ENCODE peak calls at places on chromosomes 13 and 19, in four cellular contexts. E, A, B and X are unnamed samples. For H3K4me1, the result is how much of the 10 kb centered on the place peaks cover.

GRCh38 chr13:32537580-32538233 is 888 bp downstream of the N4BP2L2 start:
- DNase-seq in E (no peak), A (peak), B (peak), X (peak)

GRCh38 chr13:113636266-113636963 is 21.6 kb downstream of the ATP4B start:
- DNase-seq in E (no peak), A (no peak), B (no peak), X (no peak)

GRCh38 chr19:18422530-18423191 is 3.5 kb downstream of the SSBP4 start:
- DNase-seq in E (no peak), A (no peak), B (no peak), X (no peak)

GRCh38 chr19:54380897-54381296 is 16.2 kb upstream of the LAIR1 start:
- DNase-seq in E (no peak), A (no peak), B (no peak), X (no peak)

GRCh38 chr19:47429140-47429793 is 9.9 kb upstream of the MEIS3 start:
- DNase-seq in E (no peak), A (no peak), B (no peak), X (no peak)

GRCh38 chr19:30011051-30011578 is 69.1 kb downstream of the URI1 start:
- DNase-seq in E (peak), A (no peak), B (no peak), X (no peak)

GRCh38 chr13:73547239-73547638 is 488.4 kb downstream of the KLF5 start:
- DNase-seq in E (no peak), A (no peak), B (no peak), X (no peak)

GRCh38 chr19:5103061-5103701 is 134.3 kb downstream of the KDM4B start:
- DNase-seq in E (no peak), A (no peak), B (peak), X (peak)

GRCh38 chr19:15672580-15673175 is at the start of gene CYP4F12:
- DNase-seq in E (no peak), A (peak), B (peak), X (peak)

GRCh38 chr13:98548230-98548629 is 28.7 kb downstream of the STK24 start:
- DNase-seq in E (no peak), A (no peak), B (no peak), X (no peak)

GRCh38 chr13:99119686-99120085 is 81.0 kb upstream of the UBAC2 start:
- DNase-seq in E (no peak), A (no peak), B (no peak), X (no peak)

GRCh38 chr13:80830431-80830830 is 489.5 kb upstream of the SPRY2 start:
- DNase-seq in E (no peak), A (no peak), B (no peak), X (no peak)

GRCh38 chr13:109938255-109938936 is 152.0 kb upstream of the IRS2 start:
- DNase-seq in E (no peak), A (no peak), B (no peak), X (no peak)

GRCh38 chr13:65856464-65856863 is 1373.7 kb downstream of the PCDH9 start:
- DNase-seq in E (no peak), A (no peak), B (no peak), X (no peak)

GRCh38 chr13:100394005-100394695 is 194.4 kb downstream of the GGACT start:
- DNase-seq in E (no peak), A (no peak), B (no peak), X (peak)

GRCh38 chr13:76882431-76882830 is 3.8 kb downstream of the KCTD12 start:
- DNase-seq in E (no peak), A (no peak), B (no peak), X (no peak)

GRCh38 chr19:55698256-55698655 is 23.2 kb downstream of the EPN1 start:
- DNase-seq in E (no peak), A (no peak), B (no peak), X (no peak)

GRCh38 chr19:17680235-17680722 is 7.9 kb downstream of the UNC13A start:
- DNase-seq in E (peak), A (peak), B (peak), X (peak)

GRCh38 chr13:91313581-91313980 is 33.9 kb upstream of the MIR17HG start:
- DNase-seq in E (no peak), A (no peak), B (no peak), X (no peak)

GRCh38 chr19:18612772-18613588 is at the start of gene TMEM59L:
- DNase-seq in E (peak), A (no peak), B (no peak), X (no peak)

GRCh38 chr13:35703061-35703460 is 226.6 kb upstream of the MAB21L1 start:
- DNase-seq in E (no peak), A (no peak), B (no peak), X (no peak)

GRCh38 chr13:73171242-73171641 is 112.4 kb downstream of the KLF5 start:
- DNase-seq in E (no peak), A (no peak), B (no peak), X (no peak)

GRCh38 chr19:7870571-7871279 is 3.5 kb downstream of the PRR36 start:
- DNase-seq in E (peak), A (peak), B (no peak), X (no peak)

GRCh38 chr13:110525328-110526319 is 35.9 kb downstream of the RAB20 start:
- DNase-seq in E (no peak), A (peak), B (no peak), X (peak)

GRCh38 chr19:22052644-22053013 is 345 bp downstream of the ZNF257 start:
- DNase-seq in E (no peak), A (no peak), B (no peak), X (peak)

GRCh38 chr13:112875627-112876026 is 93.4 kb upstream of the MCF2L start:
- DNase-seq in E (no peak), A (no peak), B (no peak), X (no peak)

GRCh38 chr19:29837448-29837961 is 25.7 kb downstream of the CCNE1 start:
- DNase-seq in E (no peak), A (no peak), B (no peak), X (no peak)

GRCh38 chr19:14555918-14556661 is 15.8 kb downstream of the NDUFB7 start:
- DNase-seq in E (no peak), A (peak), B (no peak), X (no peak)

DNA sequence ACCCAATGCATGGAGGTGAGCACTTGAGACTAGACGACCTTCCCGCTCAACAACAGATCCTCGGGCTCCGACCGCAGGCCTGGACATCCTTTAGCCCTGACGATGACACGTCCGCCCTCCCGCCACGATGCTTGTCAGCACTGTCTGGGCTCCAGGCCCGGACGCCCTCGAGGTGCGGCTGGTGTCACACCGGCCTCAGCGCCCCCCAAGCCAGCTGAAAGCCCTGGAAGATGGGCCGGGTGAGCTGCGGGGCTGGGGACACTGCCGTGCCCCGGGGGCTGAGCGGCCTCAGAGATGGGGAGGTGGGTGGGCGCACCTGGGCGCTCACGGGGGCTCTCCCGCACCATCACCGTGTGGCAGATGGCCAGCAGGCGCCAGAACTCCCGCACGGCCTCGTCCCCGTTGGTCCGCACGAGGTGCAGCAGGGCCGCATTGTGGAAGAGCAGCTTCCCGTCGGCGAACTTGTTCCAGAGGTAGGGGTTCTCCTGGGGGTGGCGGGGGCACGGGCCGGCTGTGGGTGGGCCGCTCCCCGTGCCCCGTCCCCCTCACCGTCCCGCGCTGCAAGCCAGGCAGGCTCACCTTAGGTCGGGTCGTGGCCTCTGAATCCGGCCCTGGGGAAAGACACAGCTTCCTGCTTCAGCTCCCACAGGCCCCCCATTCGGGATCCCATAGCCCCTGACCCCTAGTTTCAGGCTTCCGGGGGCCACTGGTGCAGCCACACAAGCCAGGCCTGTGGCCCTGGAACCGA is 15.5 kb downstream of the ATP8B3 start:
- DNase-seq in E (no peak), A (no peak), B (no peak), X (no peak)
- H3K27ac ChIP-seq in E (no peak), A (no peak), B (no peak), X (no peak)

GRCh38 chr13:79483302-79483701 is 2.3 kb downstream of the NDFIP2 start:
- DNase-seq in E (no peak), A (no peak), B (no peak), X (no peak)

GRCh38 chr13:79482271-79482970 is 1.5 kb downstream of the NDFIP2 start:
- DNase-seq in E (no peak), A (no peak), B (no peak), X (no peak)

GRCh38 chr13:79486433-79487188 is 5.7 kb downstream of the NDFIP2 start:
- DNase-seq in E (no peak), A (no peak), B (no peak), X (no peak)

GRCh38 chr13:79485451-79485850 is 4.5 kb downstream of the NDFIP2 start:
- DNase-seq in E (no peak), A (no peak), B (no peak), X (no peak)

DNA sequence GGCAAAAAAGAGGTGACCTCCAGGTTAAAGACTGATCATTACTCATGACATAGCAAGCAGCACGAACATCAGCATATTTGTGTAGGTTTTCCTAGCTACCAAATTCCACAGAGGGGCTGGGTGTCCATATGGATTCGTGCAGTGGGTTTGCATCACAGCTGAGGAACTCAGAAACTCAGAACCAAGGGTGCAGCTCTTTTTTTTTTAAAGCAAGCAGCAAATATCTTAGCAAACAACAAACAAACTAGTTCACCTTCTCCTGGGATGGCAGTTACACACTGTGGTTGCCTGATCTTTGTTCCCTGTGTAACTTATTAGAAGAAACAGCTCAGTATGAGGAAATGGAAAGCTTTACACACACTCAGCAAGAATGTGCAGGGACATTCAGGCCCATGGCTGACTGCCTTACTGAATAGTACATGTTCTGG is 4.1 kb downstream of the NDFIP2 start:
- DNase-seq in E (no peak), A (peak), B (no peak), X (no peak)
- H3K4me3 ChIP-seq in E (no peak), A (peak), B (no peak), X (no peak)

GRCh38 chr13:34338102-34338501 is 520.2 kb downstream of the RFC3 start:
- DNase-seq in E (no peak), A (no peak), B (no peak), X (no peak)
- H3K4me1 ChIP-seq in E (under half), A (under half), B (under half), X (under half)

GRCh38 chr13:30607908-30608307 is 9.8 kb upstream of the USPL1 start:
- DNase-seq in E (no peak), A (no peak), B (no peak), X (no peak)

GRCh38 chr13:30605052-30605451 is 12.7 kb upstream of the USPL1 start:
- DNase-seq in E (no peak), A (no peak), B (no peak), X (no peak)

GRCh38 chr13:30610311-30610710 is 7.4 kb upstream of the USPL1 start:
- DNase-seq in E (no peak), A (no peak), B (no peak), X (no peak)

DNA sequence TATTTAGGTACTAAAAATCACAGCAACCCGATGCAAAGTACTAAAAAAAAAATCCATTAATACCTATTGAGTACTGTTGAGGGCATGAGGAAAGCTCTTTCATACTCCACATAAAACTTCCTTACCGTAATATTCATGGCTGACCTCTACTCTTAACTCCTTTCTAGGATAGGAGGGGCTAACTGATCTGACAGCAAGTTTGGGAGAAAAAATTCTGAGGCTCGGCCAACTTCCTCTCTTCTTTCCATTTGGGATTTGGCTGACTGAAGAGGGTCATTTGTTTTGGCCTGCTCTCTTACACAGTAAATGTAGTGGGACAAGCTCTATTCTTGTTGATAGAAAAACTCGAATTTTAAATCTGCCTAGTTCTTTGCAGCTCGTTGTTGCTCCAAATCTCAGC is 9.4 kb upstream of the USPL1 start:
- DNase-seq in E (no peak), A (no peak), B (no peak), X (no peak)
- H3K27ac ChIP-seq in E (no peak), A (no peak), B (no peak), X (no peak)

GRCh38 chr19:3360494-3361383 is 5.6 kb upstream of the NFIC start:
- DNase-seq in E (peak), A (no peak), B (peak), X (peak)

GRCh38 chr19:3363841-3364500 is 2.4 kb upstream of the NFIC start:
- DNase-seq in E (no peak), A (no peak), B (no peak), X (no peak)

GRCh38 chr19:3362217-3362907 is 4.0 kb upstream of the NFIC start:
- DNase-seq in E (no peak), A (no peak), B (no peak), X (no peak)

GRCh38 chr19:3359850-3360493 is 6.4 kb upstream of the NFIC start:
- DNase-seq in E (no peak), A (no peak), B (no peak), X (no peak)

GRCh38 chr19:3361384-3362216 is 4.8 kb upstream of the NFIC start:
- DNase-seq in E (no peak), A (no peak), B (no peak), X (no peak)
- H3K4me3 ChIP-seq in E (no peak), A (no peak), B (peak), X (peak)

DNA sequence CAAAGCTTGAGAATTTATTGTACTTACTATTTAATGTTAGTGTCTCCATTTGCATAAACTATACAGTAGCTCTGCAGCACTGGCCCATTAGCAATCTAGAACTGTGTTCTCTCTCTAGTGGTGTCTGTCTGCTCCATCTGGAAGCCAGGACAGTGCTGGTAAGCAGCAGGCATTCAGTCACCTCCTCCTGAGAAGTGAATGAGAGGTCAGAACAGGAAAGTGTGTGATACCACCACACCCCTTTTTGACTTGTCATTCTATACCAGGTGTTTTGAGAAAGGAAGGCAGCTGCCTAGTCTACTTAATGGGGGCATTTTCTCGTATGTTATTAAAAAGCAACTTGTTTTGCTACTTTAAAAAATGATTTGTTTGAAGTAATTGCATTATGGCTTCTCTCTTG is 3.9 kb downstream of the COG3 start:
- DNase-seq in E (no peak), A (no peak), B (no peak), X (no peak)
- H3K4me1 ChIP-seq in E (under half), A (under half), B (under half), X (under half)

DNA sequence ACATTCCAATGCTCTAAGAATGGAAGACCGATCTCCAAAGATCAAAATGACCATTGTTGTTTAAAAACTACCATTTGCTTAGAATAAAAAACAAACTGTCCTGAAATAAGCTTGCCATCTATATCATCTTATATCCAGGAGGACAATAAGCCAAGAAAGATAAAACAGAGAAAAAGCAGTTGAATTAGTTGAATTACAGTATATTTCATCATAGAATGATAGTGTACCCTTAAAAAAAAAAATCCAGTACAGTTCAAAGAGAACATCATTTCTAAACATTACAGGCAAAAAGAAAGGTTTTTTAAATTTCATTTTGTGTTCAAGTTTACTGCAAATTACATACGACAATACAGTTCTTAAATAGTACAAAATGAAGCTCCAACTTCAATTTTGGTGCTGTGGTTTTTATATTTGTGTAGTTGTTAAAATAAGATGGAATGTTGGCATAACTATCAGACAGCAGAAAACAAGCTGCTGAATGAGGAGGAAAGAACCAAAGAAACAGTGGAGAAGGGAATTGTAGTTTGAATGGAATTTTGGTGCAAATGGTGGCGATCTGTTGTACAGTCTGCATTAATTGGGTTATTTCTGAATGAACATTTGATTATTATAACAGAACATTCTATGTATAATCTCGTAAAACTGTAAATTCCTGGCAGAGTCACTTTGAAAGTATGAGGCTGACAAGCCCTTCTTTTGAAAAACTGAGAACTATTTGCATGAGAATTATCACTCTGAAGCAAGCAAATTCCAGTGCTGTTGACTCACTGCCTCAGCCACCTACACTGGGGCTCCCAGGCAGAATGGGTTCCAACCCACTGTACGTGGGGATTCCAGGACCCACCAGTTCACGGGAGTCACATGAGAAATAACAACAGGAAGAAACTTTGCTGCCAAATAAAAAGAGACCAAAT is 37.7 kb downstream of the LHFPL6 start:
- DNase-seq in E (peak), A (peak), B (no peak), X (no peak)
- H3K27ac ChIP-seq in E (no peak), A (peak), B (peak), X (no peak)

GRCh38 chr19:46133777-46134231 is 9.3 kb upstream of the IGFL3 start:
- DNase-seq in E (peak), A (no peak), B (no peak), X (no peak)

GRCh38 chr19:46134527-46134926 is 10.0 kb upstream of the IGFL3 start:
- DNase-seq in E (no peak), A (no peak), B (no peak), X (no peak)

GRCh38 chr19:46132508-46133100 is 8.1 kb upstream of the IGFL3 start:
- DNase-seq in E (no peak), A (no peak), B (no peak), X (no peak)

GRCh38 chr19:46131485-46132143 is 7.1 kb upstream of the IGFL3 start:
- DNase-seq in E (no peak), A (no peak), B (no peak), X (no peak)

GRCh38 chr19:46133101-46133627 is 8.7 kb upstream of the IGFL3 start:
- DNase-seq in E (peak), A (peak), B (peak), X (no peak)
- H3K4me3 ChIP-seq in E (peak), A (no peak), B (no peak), X (no peak)